ENCODE peak calls at places on chromosome 18, in four cellular contexts. X is HepG2, S is PC-3, Q is PC-9. V is an unnamed sample.

GRCh38 chr18:7242954-7243353 is 12.1 kb downstream of the LRRC30 start:
- DNase-seq in X (no peak), S (no peak), Q (no peak), V (no peak)

GRCh38 chr18:55988537-55988936 is 400.5 kb upstream of the TCF4 start:
- DNase-seq in X (no peak), S (no peak), Q (no peak), V (no peak)

GRCh38 chr18:9575558-9575957 is 38.8 kb downstream of the PPP4R1 start:
- DNase-seq in X (peak; percentile 95), S (peak; percentile 95), Q (peak; percentile 75), V (peak; percentile 83)

GRCh38 chr18:23588836-23589560 is 2.7 kb upstream of the NPC1 start:
- DNase-seq in X (peak; percentile 31), S (peak; percentile 11), Q (peak; percentile 28), V (peak; percentile 32)

GRCh38 chr18:11541179-11541578 is 68.2 kb upstream of the SLC35G4 start:
- DNase-seq in X (no peak), S (no peak), Q (no peak), V (no peak)

GRCh38 chr18:51278045-51278649 is 80.7 kb upstream of the MEX3C start:
- DNase-seq in X (peak; percentile 47), S (peak; percentile 44), Q (peak; percentile 34), V (peak; percentile 83)

GRCh38 chr18:52451851-52452250 is 111.9 kb downstream of the DCC start:
- DNase-seq in X (no peak), S (no peak), Q (no peak), V (peak; percentile 18)

GRCh38 chr18:13218376-13219011 is at the start of gene LDLRAD4:
- DNase-seq in X (no peak), S (no peak), Q (no peak), V (peak; percentile 69)

GRCh38 chr18:30623401-30624065 is 419.0 kb downstream of the DSC3 start:
- DNase-seq in X (no peak), S (peak; percentile 70), Q (no peak), V (no peak)

GRCh38 chr18:54329787-54330186 is 27.9 kb downstream of the STARD6 start:
- DNase-seq in X (no peak), S (no peak), Q (no peak), V (no peak)

GRCh38 chr18:9835796-9836195 is 50.0 kb upstream of the TXNDC2 start:
- DNase-seq in X (no peak), S (no peak), Q (no peak), V (no peak)

GRCh38 chr18:2002178-2002577 is 569.1 kb downstream of the METTL4 start:
- DNase-seq in X (no peak), S (no peak), Q (no peak), V (peak; percentile 19)

GRCh38 chr18:46294325-46294724 is 190.1 kb downstream of the HAUS1 start:
- DNase-seq in X (no peak), S (no peak), Q (peak; percentile 32), V (no peak)

GRCh38 chr18:51196811-51197660 is 445 bp downstream of the MEX3C start:
- DNase-seq in X (no peak), S (no peak), Q (peak; percentile 17), V (peak; percentile 47)

GRCh38 chr18:35303610-35304009 is 13.6 kb upstream of the ZSCAN30 start:
- DNase-seq in X (no peak), S (no peak), Q (no peak), V (no peak)

GRCh38 chr18:7789853-7790552 is 222.9 kb downstream of the PTPRM start:
- DNase-seq in X (peak; percentile 31), S (peak; percentile 65), Q (peak; percentile 25), V (peak; percentile 92)

GRCh38 chr18:55251186-55251995 is 292.1 kb upstream of the CCDC68 start:
- DNase-seq in X (no peak), S (peak; percentile 82), Q (no peak), V (peak; percentile 79)

GRCh38 chr18:1392865-1393734 is 488.4 kb downstream of the ADCYAP1 start:
- DNase-seq in X (peak; percentile 7), S (peak; percentile 80), Q (no peak), V (no peak)

GRCh38 chr18:10035306-10035991 is 121.6 kb downstream of the VAPA start:
- DNase-seq in X (no peak), S (peak; percentile 11), Q (peak; percentile 33), V (no peak)

GRCh38 chr18:361941-362913 is 94.4 kb upstream of the THOC1 start:
- DNase-seq in X (peak; percentile 92), S (peak; percentile 17), Q (no peak), V (peak; percentile 28)

GRCh38 chr18:36929601-36930000 is 100.7 kb downstream of the KIAA1328 start:
- DNase-seq in X (no peak), S (no peak), Q (no peak), V (no peak)

GRCh38 chr18:50183556-50183955 is 11.4 kb downstream of the MYO5B start:
- DNase-seq in X (peak; percentile 25), S (peak; percentile 68), Q (peak; percentile 27), V (peak; percentile 60)

GRCh38 chr18:7467708-7468466 is 99.2 kb upstream of the PTPRM start:
- DNase-seq in X (peak; percentile 23), S (peak; percentile 61), Q (peak; percentile 16), V (no peak)

GRCh38 chr18:7064346-7064745 is 53.3 kb downstream of the LAMA1 start:
- DNase-seq in X (no peak), S (no peak), Q (no peak), V (no peak)

GRCh38 chr18:12621737-12622306 is 36.1 kb downstream of the SPIRE1 start:
- DNase-seq in X (no peak), S (peak; percentile 80), Q (no peak), V (no peak)

GRCh38 chr18:8930990-8931648 is 171.4 kb upstream of the NDUFV2 start:
- DNase-seq in X (no peak), S (no peak), Q (no peak), V (peak; percentile 44)

GRCh38 chr18:22556271-22556990 is 138.7 kb upstream of the CTAGE1 start:
- DNase-seq in X (no peak), S (peak; percentile 72), Q (no peak), V (no peak)

GRCh38 chr18:11316546-11316945 is 167.2 kb upstream of the PIEZO2 start:
- DNase-seq in X (no peak), S (no peak), Q (no peak), V (no peak)

GRCh38 chr18:8097942-8098341 is 511.3 kb upstream of the RAB12 start:
- DNase-seq in X (no peak), S (no peak), Q (no peak), V (no peak)

GRCh38 chr18:42137671-42138375 is 182.8 kb downstream of the PIK3C3 start:
- DNase-seq in X (no peak), S (no peak), Q (no peak), V (no peak)

GRCh38 chr18:8165095-8165494 is 444.1 kb upstream of the RAB12 start:
- DNase-seq in X (no peak), S (no peak), Q (no peak), V (no peak)

GRCh38 chr18:13370995-13371625 is 152.6 kb downstream of the LDLRAD4 start:
- DNase-seq in X (no peak), S (no peak), Q (no peak), V (no peak)

GRCh38 chr18:8982416-8983183 is 119.9 kb upstream of the NDUFV2 start:
- DNase-seq in X (peak; percentile 60), S (peak; percentile 86), Q (peak; percentile 59), V (peak; percentile 71)

GRCh38 chr18:36372902-36373301 is 75.4 kb downstream of the FHOD3 start:
- DNase-seq in X (no peak), S (peak; percentile 40), Q (peak; percentile 10), V (no peak)

GRCh38 chr18:26621161-26622026 is 73.0 kb upstream of the KCTD1 start:
- DNase-seq in X (peak; percentile 21), S (peak; percentile 79), Q (peak; percentile 25), V (peak; percentile 81)

GRCh38 chr18:31687016-31687415 is 2.6 kb upstream of the B4GALT6 start:
- DNase-seq in X (no peak), S (no peak), Q (no peak), V (no peak)

GRCh38 chr18:35089382-35089781 is 48.2 kb downstream of the MAPRE2 start:
- DNase-seq in X (no peak), S (no peak), Q (no peak), V (no peak)

GRCh38 chr18:57644540-57644939 is 22.9 kb upstream of the NARS1 start:
- DNase-seq in X (no peak), S (peak; percentile 41), Q (no peak), V (no peak)
- TF ChIP-seq EZH2 in X (no peak), S (no peak), Q (no peak), V (no peak)

GRCh38 chr18:75203456-75204261 is 5.3 kb downstream of the PTGR3 start:
- DNase-seq in X (no peak), S (no peak), Q (no peak), V (no peak)

GRCh38 chr18:75205760-75206109 is 3.2 kb downstream of the PTGR3 start:
- DNase-seq in X (no peak), S (no peak), Q (no peak), V (peak; percentile 68)

GRCh38 chr18:75204978-75205759 is 3.8 kb downstream of the PTGR3 start:
- DNase-seq in X (no peak), S (no peak), Q (no peak), V (peak; percentile 39)

GRCh38 chr18:75202976-75203375 is 6.0 kb downstream of the PTGR3 start:
- DNase-seq in X (no peak), S (no peak), Q (no peak), V (no peak)

DNA sequence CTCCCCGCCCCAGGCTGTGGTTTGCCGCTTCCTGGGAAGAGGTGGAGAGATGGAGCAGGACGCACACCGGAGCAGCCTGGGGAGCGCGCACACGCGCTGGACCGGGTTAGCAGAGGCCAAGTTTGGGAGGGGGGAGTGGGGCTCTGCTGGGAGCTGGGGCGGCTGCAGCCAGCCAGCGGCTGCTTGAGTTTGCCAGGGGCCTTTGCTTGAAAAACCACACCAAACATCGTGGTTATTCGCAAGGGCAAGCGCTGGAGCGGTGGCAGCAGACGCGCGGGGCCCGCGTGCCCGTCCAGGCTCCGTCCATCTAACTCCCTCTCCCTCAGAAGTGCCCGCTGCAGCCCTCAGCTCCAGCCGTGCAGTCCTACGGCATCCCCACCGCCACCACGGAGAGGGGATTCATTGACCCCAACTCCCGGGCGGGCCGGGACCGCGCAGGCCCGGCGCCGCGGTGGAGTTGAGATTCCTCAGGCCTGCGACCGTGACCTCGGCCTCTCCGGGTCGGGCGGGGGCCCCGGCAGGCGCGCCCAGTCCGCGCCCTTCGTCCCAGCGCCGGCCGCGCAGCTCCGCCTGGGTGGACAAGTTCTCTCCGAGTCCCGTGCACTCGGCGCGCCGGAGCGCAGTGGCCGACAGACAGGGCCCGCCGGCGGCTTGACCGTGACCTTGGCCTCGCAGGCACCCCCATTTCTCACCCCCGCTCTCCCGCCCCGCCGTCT is 4.5 kb downstream of the PTGR3 start:
- DNase-seq in X (no peak), S (no peak), Q (no peak), V (peak; percentile 68)
- TF ChIP-seq EZH2 in X (no peak), S (no peak), Q (no peak), V (peak; percentile 41)

GRCh38 chr18:62670573-62670972 is 44.8 kb upstream of the PHLPP1 start:
- DNase-seq in X (no peak), S (no peak), Q (no peak), V (no peak)
- TF ChIP-seq EZH2 in X (no peak), S (no peak), Q (no peak), V (no peak)

GRCh38 chr18:3247243-3248061 is at the start of gene MYL12A:
- DNase-seq in X (peak; percentile 96), S (peak; percentile 98), Q (peak; percentile 99), V (peak; percentile 99)
- TF ChIP-seq EZH2 in X (no peak), S (no peak), Q (no peak), V (no peak)

GRCh38 chr18:32749809-32750208 is 23.0 kb downstream of the KLHL14 start:
- DNase-seq in X (no peak), S (no peak), Q (no peak), V (no peak)
- TF ChIP-seq EZH2 in X (no peak), S (no peak), Q (no peak), V (no peak)

GRCh38 chr18:79637181-79637920 is 42.3 kb upstream of the CTDP1 start:
- DNase-seq in X (no peak), S (no peak), Q (no peak), V (peak; percentile 70)
- TF ChIP-seq EZH2 in X (no peak), S (no peak), Q (no peak), V (no peak)

V was measured in GM23338.